ENCODE peak calls at places on chromosome 1, in nine cellular contexts. One of them, this sample, is unnamed.

GRCh38 chr1:30407862-30408580 is 315.4 kb downstream of the MATN1 start:
- DNase-seq in nephron progenitor cell: no peak
- DNase-seq in upper lobe of right lung: peak
- DNase-seq in PC-3: no peak
- DNase-seq in mucosa of descending colon: no peak
- DNase-seq in AG04449: no peak
- DNase-seq in neural progenitor cell: no peak
- DNase-seq in pancreas: no peak
- DNase-seq in cardiac fibroblast: no peak
- DNase-seq in this sample: no peak

GRCh38 chr1:42105025-42105424 is 48.2 kb upstream of the GUCA2B start:
- DNase-seq in pancreas: no peak
- DNase-seq in mucosa of descending colon: no peak
- DNase-seq in nephron progenitor cell: no peak
- DNase-seq in upper lobe of right lung: no peak
- DNase-seq in AG04449: no peak
- DNase-seq in PC-3: no peak
- DNase-seq in cardiac fibroblast: no peak
- DNase-seq in neural progenitor cell: no peak
- DNase-seq in this sample: no peak

GRCh38 chr1:207670192-207670591 is 25.3 kb downstream of the CR1L start:
- DNase-seq in AG04449: no peak
- DNase-seq in upper lobe of right lung: no peak
- DNase-seq in pancreas: no peak
- DNase-seq in neural progenitor cell: no peak
- DNase-seq in cardiac fibroblast: no peak
- DNase-seq in mucosa of descending colon: no peak
- DNase-seq in nephron progenitor cell: no peak
- DNase-seq in PC-3: no peak
- DNase-seq in this sample: no peak

GRCh38 chr1:160342520-160342919 is 530 bp downstream of the COPA start:
- DNase-seq in neural progenitor cell: peak
- DNase-seq in cardiac fibroblast: peak
- DNase-seq in nephron progenitor cell: no peak
- DNase-seq in pancreas: no peak
- DNase-seq in upper lobe of right lung: no peak
- DNase-seq in PC-3: no peak
- DNase-seq in mucosa of descending colon: no peak
- DNase-seq in AG04449: no peak
- DNase-seq in this sample: peak

GRCh38 chr1:18482721-18483425 is 2.1 kb downstream of the KLHDC7A start:
- DNase-seq in neural progenitor cell: no peak
- DNase-seq in pancreas: no peak
- DNase-seq in AG04449: no peak
- DNase-seq in upper lobe of right lung: no peak
- DNase-seq in PC-3: no peak
- DNase-seq in cardiac fibroblast: no peak
- DNase-seq in nephron progenitor cell: no peak
- DNase-seq in mucosa of descending colon: no peak
- DNase-seq in this sample: no peak

GRCh38 chr1:24600551-24600950 is 42.6 kb upstream of the SRRM1 start:
- DNase-seq in mucosa of descending colon: no peak
- DNase-seq in nephron progenitor cell: no peak
- DNase-seq in neural progenitor cell: no peak
- DNase-seq in upper lobe of right lung: no peak
- DNase-seq in PC-3: no peak
- DNase-seq in cardiac fibroblast: no peak
- DNase-seq in AG04449: no peak
- DNase-seq in pancreas: no peak
- DNase-seq in this sample: no peak

GRCh38 chr1:173714441-173714758 is 381 bp upstream of the KLHL20 start:
- DNase-seq in pancreas: no peak
- DNase-seq in cardiac fibroblast: no peak
- DNase-seq in mucosa of descending colon: no peak
- DNase-seq in AG04449: no peak
- DNase-seq in upper lobe of right lung: no peak
- DNase-seq in neural progenitor cell: no peak
- DNase-seq in nephron progenitor cell: no peak
- DNase-seq in PC-3: no peak
- DNase-seq in this sample: no peak

GRCh38 chr1:84624876-84625275 is 50.6 kb upstream of the CTBS start:
- DNase-seq in AG04449: no peak
- DNase-seq in neural progenitor cell: no peak
- DNase-seq in cardiac fibroblast: no peak
- DNase-seq in nephron progenitor cell: no peak
- DNase-seq in pancreas: no peak
- DNase-seq in mucosa of descending colon: no peak
- DNase-seq in upper lobe of right lung: no peak
- DNase-seq in PC-3: no peak
- DNase-seq in this sample: no peak

GRCh38 chr1:36836196-36836883 is 198.0 kb downstream of the GRIK3 start:
- DNase-seq in pancreas: no peak
- DNase-seq in cardiac fibroblast: no peak
- DNase-seq in mucosa of descending colon: no peak
- DNase-seq in neural progenitor cell: no peak
- DNase-seq in AG04449: no peak
- DNase-seq in upper lobe of right lung: no peak
- DNase-seq in nephron progenitor cell: no peak
- DNase-seq in PC-3: no peak
- DNase-seq in this sample: no peak

GRCh38 chr1:111110197-111110899 is 29.5 kb downstream of the DRAM2 start:
- DNase-seq in neural progenitor cell: no peak
- DNase-seq in mucosa of descending colon: no peak
- DNase-seq in nephron progenitor cell: no peak
- DNase-seq in pancreas: no peak
- DNase-seq in upper lobe of right lung: no peak
- DNase-seq in AG04449: no peak
- DNase-seq in cardiac fibroblast: peak
- DNase-seq in PC-3: no peak
- DNase-seq in this sample: no peak

GRCh38 chr1:242651817-242652216 is 127.3 kb upstream of the PLD5 start:
- DNase-seq in AG04449: no peak
- DNase-seq in PC-3: peak
- DNase-seq in cardiac fibroblast: no peak
- DNase-seq in mucosa of descending colon: no peak
- DNase-seq in nephron progenitor cell: peak
- DNase-seq in pancreas: no peak
- DNase-seq in neural progenitor cell: peak
- DNase-seq in upper lobe of right lung: no peak
- DNase-seq in this sample: peak

GRCh38 chr1:183956559-183957188 is 80.9 kb downstream of the COLGALT2 start:
- DNase-seq in upper lobe of right lung: no peak
- DNase-seq in pancreas: no peak
- DNase-seq in PC-3: peak
- DNase-seq in neural progenitor cell: no peak
- DNase-seq in mucosa of descending colon: no peak
- DNase-seq in AG04449: peak
- DNase-seq in cardiac fibroblast: peak
- DNase-seq in nephron progenitor cell: no peak
- DNase-seq in this sample: peak

GRCh38 chr1:29689372-29690030 is 453.2 kb downstream of the PTPRU start:
- DNase-seq in pancreas: no peak
- DNase-seq in nephron progenitor cell: no peak
- DNase-seq in AG04449: no peak
- DNase-seq in cardiac fibroblast: no peak
- DNase-seq in mucosa of descending colon: no peak
- DNase-seq in neural progenitor cell: no peak
- DNase-seq in upper lobe of right lung: peak
- DNase-seq in PC-3: no peak
- DNase-seq in this sample: no peak

GRCh38 chr1:15028117-15028516 is 125.4 kb upstream of the TMEM51 start:
- DNase-seq in PC-3: peak
- DNase-seq in cardiac fibroblast: peak
- DNase-seq in pancreas: no peak
- DNase-seq in nephron progenitor cell: peak
- DNase-seq in AG04449: peak
- DNase-seq in neural progenitor cell: peak
- DNase-seq in mucosa of descending colon: no peak
- DNase-seq in upper lobe of right lung: no peak
- DNase-seq in this sample: no peak

GRCh38 chr1:27569506-27570382 is 34.2 kb downstream of the AHDC1 start:
- DNase-seq in mucosa of descending colon: peak
- DNase-seq in neural progenitor cell: peak
- DNase-seq in nephron progenitor cell: peak
- DNase-seq in pancreas: no peak
- DNase-seq in cardiac fibroblast: no peak
- DNase-seq in AG04449: no peak
- DNase-seq in upper lobe of right lung: no peak
- DNase-seq in PC-3: no peak
- DNase-seq in this sample: no peak

GRCh38 chr1:53412285-53413174 is 46.7 kb upstream of the DMRTB1 start:
- DNase-seq in PC-3: no peak
- DNase-seq in nephron progenitor cell: no peak
- DNase-seq in pancreas: no peak
- DNase-seq in neural progenitor cell: no peak
- DNase-seq in mucosa of descending colon: no peak
- DNase-seq in AG04449: no peak
- DNase-seq in cardiac fibroblast: no peak
- DNase-seq in upper lobe of right lung: no peak
- DNase-seq in this sample: no peak

DNA sequence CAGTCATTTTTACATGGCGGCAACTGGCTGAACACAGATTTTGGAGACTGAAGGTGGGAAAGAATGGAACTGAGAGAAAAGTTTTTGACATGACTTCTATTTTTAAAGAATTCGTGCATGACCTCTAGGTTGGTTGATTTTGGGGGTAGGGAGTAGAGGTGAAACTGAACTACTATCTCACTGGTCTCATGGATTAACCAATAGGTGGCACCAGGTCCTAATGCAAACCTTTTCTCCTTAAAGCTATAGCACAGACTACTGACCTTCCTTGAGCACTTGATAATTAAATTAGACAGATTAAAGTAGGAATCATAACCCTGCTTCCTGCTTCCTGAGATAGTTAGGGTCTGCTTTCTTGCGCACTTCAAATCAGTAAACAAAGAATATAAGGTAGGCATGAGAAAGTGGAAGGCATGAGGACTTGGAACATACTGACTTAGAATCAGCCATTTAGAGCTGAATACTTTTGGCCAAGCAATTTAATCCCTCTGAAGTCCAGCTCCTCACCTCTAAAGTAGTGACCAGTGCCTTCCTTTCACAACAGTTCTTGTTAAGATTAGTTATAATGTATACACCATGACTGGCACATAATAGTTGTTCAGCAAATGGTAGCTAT is 206.0 kb downstream of the CENPF start:
- DNase-seq in mucosa of descending colon: no peak
- DNase-seq in AG04449: no peak
- DNase-seq in cardiac fibroblast: peak
- DNase-seq in PC-3: peak
- DNase-seq in nephron progenitor cell: no peak
- DNase-seq in neural progenitor cell: peak
- DNase-seq in upper lobe of right lung: no peak
- DNase-seq in pancreas: no peak
- DNase-seq in this sample: no peak
- TF ChIP-seq CTCF in mucosa of descending colon: no peak
- TF ChIP-seq CTCF in AG04449: peak
- TF ChIP-seq CTCF in cardiac fibroblast: peak
- TF ChIP-seq CTCF in PC-3: peak
- TF ChIP-seq CTCF in nephron progenitor cell: peak
- TF ChIP-seq CTCF in neural progenitor cell: peak
- TF ChIP-seq CTCF in upper lobe of right lung: no peak
- TF ChIP-seq CTCF in pancreas: no peak
- TF ChIP-seq CTCF in this sample: no peak

GRCh38 chr1:109933856-109934711 is 23.4 kb downstream of the CSF1 start:
- DNase-seq in nephron progenitor cell: no peak
- DNase-seq in AG04449: no peak
- DNase-seq in pancreas: peak
- DNase-seq in mucosa of descending colon: peak
- DNase-seq in upper lobe of right lung: no peak
- DNase-seq in cardiac fibroblast: peak
- DNase-seq in neural progenitor cell: no peak
- DNase-seq in PC-3: peak
- DNase-seq in this sample: peak
- TF ChIP-seq CTCF in nephron progenitor cell: no peak
- TF ChIP-seq CTCF in AG04449: no peak
- TF ChIP-seq CTCF in pancreas: no peak
- TF ChIP-seq CTCF in mucosa of descending colon: no peak
- TF ChIP-seq CTCF in upper lobe of right lung: no peak
- TF ChIP-seq CTCF in cardiac fibroblast: no peak
- TF ChIP-seq CTCF in neural progenitor cell: no peak
- TF ChIP-seq CTCF in PC-3: no peak
- TF ChIP-seq CTCF in this sample: no peak

GRCh38 chr1:89602871-89603404 is 30.0 kb upstream of the LRRC8C start:
- DNase-seq in PC-3: no peak
- DNase-seq in mucosa of descending colon: no peak
- DNase-seq in nephron progenitor cell: no peak
- DNase-seq in neural progenitor cell: no peak
- DNase-seq in pancreas: no peak
- DNase-seq in upper lobe of right lung: no peak
- DNase-seq in AG04449: no peak
- DNase-seq in cardiac fibroblast: no peak
- DNase-seq in this sample: peak

GRCh38 chr1:89603651-89604413 is 29.1 kb upstream of the LRRC8C start:
- DNase-seq in AG04449: peak
- DNase-seq in nephron progenitor cell: no peak
- DNase-seq in neural progenitor cell: no peak
- DNase-seq in mucosa of descending colon: no peak
- DNase-seq in cardiac fibroblast: peak
- DNase-seq in upper lobe of right lung: no peak
- DNase-seq in pancreas: no peak
- DNase-seq in PC-3: peak
- DNase-seq in this sample: peak

GRCh38 chr1:89598450-89599331 is 34.2 kb upstream of the LRRC8C start:
- DNase-seq in pancreas: no peak
- DNase-seq in nephron progenitor cell: no peak
- DNase-seq in AG04449: no peak
- DNase-seq in mucosa of descending colon: no peak
- DNase-seq in neural progenitor cell: peak
- DNase-seq in PC-3: peak
- DNase-seq in upper lobe of right lung: no peak
- DNase-seq in cardiac fibroblast: peak
- DNase-seq in this sample: no peak

GRCh38 chr1:89600792-89601191 is 32.1 kb upstream of the LRRC8C start:
- DNase-seq in PC-3: no peak
- DNase-seq in upper lobe of right lung: no peak
- DNase-seq in cardiac fibroblast: no peak
- DNase-seq in neural progenitor cell: no peak
- DNase-seq in AG04449: no peak
- DNase-seq in pancreas: no peak
- DNase-seq in nephron progenitor cell: no peak
- DNase-seq in mucosa of descending colon: no peak
- DNase-seq in this sample: no peak

DNA sequence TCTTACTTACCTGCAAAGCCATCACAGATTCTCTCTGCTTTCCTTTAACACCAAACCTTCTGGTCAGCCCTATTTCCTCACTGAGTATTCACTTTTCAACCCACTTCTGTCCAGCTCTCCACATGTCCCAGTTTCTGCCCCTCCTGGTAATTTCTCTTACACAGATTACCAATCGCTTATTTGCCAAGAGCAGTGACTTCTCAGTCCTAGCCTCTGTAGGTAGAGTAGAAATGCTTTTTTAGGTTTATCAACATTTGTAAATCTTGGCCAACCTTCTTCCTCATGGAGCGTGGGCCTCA is 33.6 kb upstream of the LRRC8C start:
- DNase-seq in cardiac fibroblast: no peak
- DNase-seq in neural progenitor cell: no peak
- DNase-seq in nephron progenitor cell: no peak
- DNase-seq in upper lobe of right lung: no peak
- DNase-seq in AG04449: no peak
- DNase-seq in PC-3: no peak
- DNase-seq in mucosa of descending colon: no peak
- DNase-seq in pancreas: no peak
- DNase-seq in this sample: no peak
- TF ChIP-seq CTCF in cardiac fibroblast: no peak
- TF ChIP-seq CTCF in neural progenitor cell: no peak
- TF ChIP-seq CTCF in nephron progenitor cell: peak
- TF ChIP-seq CTCF in upper lobe of right lung: no peak
- TF ChIP-seq CTCF in AG04449: no peak
- TF ChIP-seq CTCF in PC-3: peak
- TF ChIP-seq CTCF in mucosa of descending colon: no peak
- TF ChIP-seq CTCF in pancreas: no peak
- TF ChIP-seq CTCF in this sample: no peak

GRCh38 chr1:92485374-92486250 is 1.1 kb downstream of the GFI1 start:
- DNase-seq in neural progenitor cell: peak
- DNase-seq in PC-3: no peak
- DNase-seq in pancreas: peak
- DNase-seq in mucosa of descending colon: peak
- DNase-seq in AG04449: no peak
- DNase-seq in upper lobe of right lung: peak
- DNase-seq in nephron progenitor cell: peak
- DNase-seq in cardiac fibroblast: no peak
- DNase-seq in this sample: peak
- TF ChIP-seq CTCF in neural progenitor cell: peak
- TF ChIP-seq CTCF in PC-3: no peak
- TF ChIP-seq CTCF in pancreas: peak
- TF ChIP-seq CTCF in mucosa of descending colon: peak
- TF ChIP-seq CTCF in AG04449: no peak
- TF ChIP-seq CTCF in upper lobe of right lung: peak
- TF ChIP-seq CTCF in nephron progenitor cell: peak
- TF ChIP-seq CTCF in cardiac fibroblast: no peak
- TF ChIP-seq CTCF in this sample: peak

This sample was measured in activated CD8-positive, alpha-beta T cell treated with anti-CD3 and anti-CD28 coated beads for 36 hours.